ENCODE peak calls at places on chromosome 16, in eight cellular contexts. B is NCI-H1417, D is non-pigmented ciliary epithelial cell, I is GM20000, Z is fibroblast of mammary gland, V is HEK293T, T is NCI-H2081, U is Calu3. F is an unnamed sample.

GRCh38 chr16:1526608-1527555 is 6.6 kb upstream of the TMEM204 start:
- DNase-seq in B (no peak), D (no peak), I (no peak), Z (no peak), V (no peak), T (no peak), U (no peak), F (no peak)

GRCh38 chr16:54048994-54049929 is 237.3 kb downstream of the IRX3 start:
- DNase-seq in B (no peak), D (no peak), I (no peak), Z (no peak), V (no peak), T (no peak), U (no peak), F (no peak)

GRCh38 chr16:87371261-87371866 is 12.2 kb downstream of the FBXO31 start:
- DNase-seq in B (no peak), D (no peak), I (no peak), Z (no peak), V (no peak), T (no peak), U (no peak), F (no peak)

GRCh38 chr16:19967561-19967960 is 82.9 kb upstream of the GPRC5B start:
- DNase-seq in B (no peak), D (no peak), I (no peak), Z (no peak), V (no peak), T (no peak), U (no peak), F (no peak)

GRCh38 chr16:87202346-87202745 is 114.8 kb downstream of the C16orf95 start:
- DNase-seq in B (no peak), D (no peak), I (no peak), Z (peak), V (no peak), T (no peak), U (no peak), F (no peak)

GRCh38 chr16:73956592-73957495 is 339.8 kb upstream of the PSMD7 start:
- DNase-seq in B (peak), D (peak), I (peak), Z (peak), V (peak), T (peak), U (peak), F (peak)

GRCh38 chr16:67243481-67243880 is 3.8 kb downstream of the FHOD1 start:
- DNase-seq in B (no peak), D (no peak), I (no peak), Z (no peak), V (no peak), T (no peak), U (no peak), F (no peak)

GRCh38 chr16:71927383-71927782 is 32.1 kb downstream of the IST1 start:
- DNase-seq in B (no peak), D (peak), I (no peak), Z (peak), V (no peak), T (no peak), U (peak), F (no peak)

GRCh38 chr16:81587626-81588160 is 143.1 kb downstream of the CMIP start:
- DNase-seq in B (no peak), D (no peak), I (no peak), Z (no peak), V (no peak), T (no peak), U (no peak), F (no peak)

GRCh38 chr16:11876306-11876705 is 25.0 kb upstream of the RSL1D1 start:
- DNase-seq in B (no peak), D (no peak), I (no peak), Z (no peak), V (no peak), T (no peak), U (no peak), F (no peak)

GRCh38 chr16:2775765-2776499 is 1.1 kb downstream of the ELOB start:
- DNase-seq in B (no peak), D (no peak), I (no peak), Z (no peak), V (no peak), T (no peak), U (no peak), F (no peak)

GRCh38 chr16:1559446-1559975 is 26.0 kb downstream of the TMEM204 start:
- DNase-seq in B (no peak), D (no peak), I (no peak), Z (no peak), V (no peak), T (no peak), U (no peak), F (no peak)

GRCh38 chr16:1363501-1364041 is 11.8 kb downstream of the GNPTG start:
- DNase-seq in B (peak), D (no peak), I (peak), Z (peak), V (peak), T (peak), U (peak), F (peak)

F was measured in germinal center.